ENCODE peak calls at places on chromosome 3, in six cellular contexts. E, F, X, W, B and N are unnamed samples.

GRCh38 chr3:42900226-42900625 is 5.7 kb upstream of the ZNF662 start:
- DNase-seq in E (no peak), F (no peak), X (no peak), W (no peak), B (no peak), N (no peak)

GRCh38 chr3:13772885-13773745 is 106.8 kb downstream of the WNT7A start:
- DNase-seq in E (no peak), F (no peak), X (no peak), W (no peak), B (no peak), N (no peak)

GRCh38 chr3:195270350-195271115 is 426 bp downstream of the XXYLT1 start:
- DNase-seq in E (peak; percentile 71), F (no peak), X (peak; percentile 92), W (peak; percentile 67), B (no peak), N (peak; percentile 71)

GRCh38 chr3:126153695-126154360 is 26.6 kb downstream of the ALDH1L1 start:
- DNase-seq in E (no peak), F (no peak), X (no peak), W (no peak), B (no peak), N (no peak)

GRCh38 chr3:159451067-159451466 is 537.6 kb upstream of the IL12A start:
- DNase-seq in E (no peak), F (no peak), X (no peak), W (no peak), B (no peak), N (no peak)

GRCh38 chr3:194745427-194746184 is 59.9 kb downstream of the FAM43A start:
- DNase-seq in E (no peak), F (no peak), X (no peak), W (no peak), B (no peak), N (no peak)

GRCh38 chr3:46921041-46921440 is 43.5 kb downstream of the PTH1R start:
- DNase-seq in E (no peak), F (no peak), X (no peak), W (no peak), B (no peak), N (no peak)

GRCh38 chr3:188092648-188093047 is 61.3 kb upstream of the LPP start:
- DNase-seq in E (peak; percentile 48), F (no peak), X (no peak), W (no peak), B (no peak), N (no peak)

GRCh38 chr3:188900421-188900941 is 271.3 kb upstream of the TPRG1 start:
- DNase-seq in E (no peak), F (peak; percentile 60), X (no peak), W (no peak), B (no peak), N (no peak)

GRCh38 chr3:126121632-126122031 is 37.7 kb upstream of the SLC41A3 start:
- DNase-seq in E (no peak), F (no peak), X (no peak), W (no peak), B (no peak), N (no peak)

GRCh38 chr3:65166531-65166930 is 478.7 kb upstream of the ADAMTS9 start:
- DNase-seq in E (no peak), F (no peak), X (no peak), W (no peak), B (no peak), N (no peak)

GRCh38 chr3:47989981-47990440 is 26.2 kb downstream of the MAP4 start:
- DNase-seq in E (peak; percentile 80), F (peak; percentile 79), X (peak; percentile 19), W (peak; percentile 50), B (peak; percentile 35), N (peak; percentile 64)

GRCh38 chr3:86951343-86951742 is 39.6 kb downstream of the VGLL3 start:
- DNase-seq in E (no peak), F (no peak), X (no peak), W (no peak), B (no peak), N (no peak)

GRCh38 chr3:94173667-94174434 is 111.0 kb downstream of the NSUN3 start:
- DNase-seq in E (no peak), F (no peak), X (no peak), W (no peak), B (no peak), N (no peak)

GRCh38 chr3:88005066-88005465 is 53.7 kb downstream of the CGGBP1 start:
- DNase-seq in E (no peak), F (no peak), X (no peak), W (no peak), B (no peak), N (no peak)

GRCh38 chr3:159632847-159633246 is 355.8 kb upstream of the IL12A start:
- DNase-seq in E (no peak), F (no peak), X (no peak), W (no peak), B (no peak), N (no peak)

GRCh38 chr3:192827208-192827607 is 90.4 kb downstream of the MB21D2 start:
- DNase-seq in E (no peak), F (no peak), X (no peak), W (no peak), B (no peak), N (no peak)

GRCh38 chr3:46668116-46668515 is 25.4 kb downstream of the ALS2CL start:
- DNase-seq in E (no peak), F (no peak), X (peak; percentile 1), W (no peak), B (no peak), N (no peak)

GRCh38 chr3:98402507-98402906 is 12.0 kb downstream of the OR5K3 start:
- DNase-seq in E (no peak), F (no peak), X (no peak), W (no peak), B (no peak), N (no peak)

GRCh38 chr3:152278674-152279427 is 10.1 kb downstream of the MBNL1 start:
- DNase-seq in E (peak; percentile 44), F (no peak), X (no peak), W (no peak), B (no peak), N (no peak)

GRCh38 chr3:17442332-17443049 is 299.9 kb downstream of the TBC1D5 start:
- DNase-seq in E (no peak), F (no peak), X (no peak), W (no peak), B (no peak), N (no peak)

GRCh38 chr3:40022267-40022827 is 212.9 kb downstream of the MYRIP start:
- DNase-seq in E (no peak), F (no peak), X (no peak), W (no peak), B (no peak), N (no peak)

GRCh38 chr3:148599478-148599877 is 98.2 kb upstream of the AGTR1 start:
- DNase-seq in E (no peak), F (no peak), X (no peak), W (no peak), B (no peak), N (no peak)

GRCh38 chr3:66938338-66938963 is 59.7 kb upstream of the KBTBD8 start:
- DNase-seq in E (peak; percentile 28), F (peak; percentile 20), X (no peak), W (peak; percentile 9), B (peak; percentile 8), N (peak; percentile 8)

GRCh38 chr3:182238141-182238540 is 526.4 kb downstream of the SOX2 start:
- DNase-seq in E (no peak), F (peak; percentile 42), X (no peak), W (no peak), B (peak; percentile 60), N (no peak)

GRCh38 chr3:161770532-161771386 is 274.2 kb downstream of the OTOL1 start:
- DNase-seq in E (no peak), F (peak; percentile 67), X (no peak), W (no peak), B (no peak), N (no peak)

GRCh38 chr3:96753124-96753523 is 61.3 kb upstream of the EPHA6 start:
- DNase-seq in E (no peak), F (no peak), X (no peak), W (no peak), B (no peak), N (no peak)

GRCh38 chr3:55162031-55162784 is 234.3 kb upstream of the LRTM1 start:
- DNase-seq in E (no peak), F (no peak), X (no peak), W (no peak), B (no peak), N (no peak)

GRCh38 chr3:52238761-52239701 is at the start of gene TWF2:
- DNase-seq in E (peak; percentile 88), F (no peak), X (peak; percentile 94), W (peak; percentile 97), B (peak; percentile 73), N (peak; percentile 84)